ENCODE peak calls at places on chromosomes 6 and 20, in six cellular contexts. J is iPS-NIHi11, P is NT2/D1, G is NCI-H774, H is NCI-H2171 treated with DMSO at 0.1 percent for 48 hours, N is HuH-7.5. Z is an unnamed sample.

GRCh38 chr20:23147964-23148720 is 62.0 kb upstream of the CD93 start:
- DNase-seq in J (no peak), H (no peak), P (no peak), G (no peak), N (no peak), Z (no peak)

GRCh38 chr6:25223421-25224052 is 55.6 kb upstream of the CARMIL1 start:
- DNase-seq in P (peak), N (peak), G (peak), H (peak), J (peak), Z (peak)

GRCh38 chr6:25277857-25278256 is 1.3 kb upstream of the CARMIL1 start:
- DNase-seq in J (no peak), H (no peak), N (no peak), G (no peak), P (no peak), Z (no peak)

GRCh38 chr20:6680441-6680840 is 87.0 kb upstream of the BMP2 start:
- DNase-seq in P (no peak), G (no peak), N (no peak), H (no peak), J (no peak), Z (no peak)

GRCh38 chr6:11500008-11500407 is 37.5 kb upstream of the TMEM170B start:
- DNase-seq in N (no peak), H (no peak), G (no peak), J (no peak), P (no peak), Z (no peak)

GRCh38 chr6:6661684-6662083 is 73.2 kb downstream of the LY86 start:
- DNase-seq in P (no peak), N (no peak), J (no peak), H (peak), G (peak), Z (no peak)

GRCh38 chr20:20224806-20225205 is 143.1 kb upstream of the INSM1 start:
- DNase-seq in G (no peak), P (no peak), H (peak), N (no peak), J (no peak), Z (no peak)

GRCh38 chr20:1274485-1275313 is 8.6 kb downstream of the SNPH start:
- DNase-seq in J (no peak), N (no peak), H (peak), G (peak), P (no peak), Z (no peak)

GRCh38 chr6:3911614-3912336 is 62.6 kb downstream of the FAM50B start:
- DNase-seq in G (no peak), H (peak), P (no peak), J (no peak), N (no peak), Z (no peak)

GRCh38 chr20:55253765-55254164 is 751.6 kb downstream of the CBLN4 start:
- DNase-seq in J (no peak), P (no peak), N (no peak), G (no peak), H (no peak), Z (no peak)

GRCh38 chr20:32339116-32339515 is 19.0 kb upstream of the ASXL1 start:
- DNase-seq in H (no peak), G (no peak), N (no peak), P (no peak), J (no peak), Z (no peak)

GRCh38 chr6:64580346-64580745 is 944.7 kb downstream of the PHF3 start:
- DNase-seq in J (no peak), P (no peak), H (no peak), N (peak), G (no peak), Z (no peak)

GRCh38 chr6:26158581-26159416 is 71.6 kb downstream of the HFE start:
- DNase-seq in N (no peak), J (no peak), G (no peak), H (peak), P (no peak), Z (no peak)

GRCh38 chr20:10218536-10219451 is at the start of gene SNAP25:
- DNase-seq in H (peak), P (peak), J (peak), G (peak), N (peak), Z (peak)

GRCh38 chr6:95091823-95092436 is 485.4 kb upstream of the MANEA start:
- DNase-seq in N (no peak), H (peak), P (peak), G (peak), J (peak), Z (peak)

GRCh38 chr6:166939894-166940293 is 16.5 kb downstream of the RNASET2 start:
- DNase-seq in H (no peak), G (no peak), J (no peak), N (no peak), P (no peak), Z (no peak)

GRCh38 chr6:154474636-154475428 is 35.7 kb downstream of the CNKSR3 start:
- DNase-seq in P (no peak), H (no peak), J (no peak), G (no peak), N (no peak), Z (no peak)

GRCh38 chr6:148451690-148452089 is 109.1 kb downstream of the SASH1 start:
- DNase-seq in P (no peak), G (no peak), H (no peak), J (no peak), N (no peak), Z (no peak)

GRCh38 chr6:157695301-157696030 is 127.6 kb upstream of the SNX9 start:
- DNase-seq in P (no peak), J (no peak), N (no peak), G (no peak), H (no peak), Z (no peak)

GRCh38 chr6:83879746-83880145 is 20.3 kb downstream of the CYB5R4 start:
- DNase-seq in P (no peak), J (no peak), G (no peak), H (no peak), N (no peak), Z (no peak)

GRCh38 chr20:53021934-53022333 is 49.8 kb downstream of the TSHZ2 start:
- DNase-seq in P (no peak), N (no peak), G (no peak), J (no peak), H (no peak), Z (no peak)

GRCh38 chr6:15495375-15495901 is 167.4 kb downstream of the DTNBP1 start:
- DNase-seq in P (no peak), H (no peak), G (no peak), J (no peak), N (no peak), Z (no peak)

GRCh38 chr6:56953597-56954388 is 1.1 kb upstream of the BEND6 start:
- DNase-seq in N (peak), G (no peak), H (no peak), J (peak), P (no peak), Z (no peak)

GRCh38 chr20:48622421-48622820 is 205.4 kb downstream of the PREX1 start:
- DNase-seq in N (no peak), G (no peak), P (no peak), H (no peak), J (no peak), Z (no peak)

GRCh38 chr20:25338112-25339023 is 52.3 kb downstream of the ABHD12 start:
- DNase-seq in P (no peak), N (no peak), H (no peak), J (no peak), G (no peak), Z (no peak)

GRCh38 chr20:58950603-58951002 is 30.5 kb upstream of the NELFCD start:
- DNase-seq in H (no peak), N (no peak), P (no peak), G (no peak), J (no peak), Z (no peak)

Z was measured in SK-N-MC.